ENCODE peak calls at places on chromosomes 7 and 10, in ten cellular contexts. Y is thoracic aorta, G is sigmoid colon, E is cardiac muscle cell, A is upper lobe of left lung, X is lung, H is kidney, O is Peyer's patch, L is left ventricle myocardium inferior, D is right atrium auricular region. V is an unnamed sample. For H3K4me1, the result is how much of the 10 kb centered on the place peaks cover.

GRCh38 chr7:132066776-132067175 is 509.5 kb downstream of the PLXNA4 start:
- DNase-seq in H (no peak), L (peak), A (no peak), G (no peak), O (no peak), X (no peak), D (peak), E (no peak), Y (peak), V (no peak)

GRCh38 chr7:157292770-157293412 is 43.9 kb upstream of the DNAJB6 start:
- DNase-seq in A (no peak), H (no peak), G (no peak), L (no peak), Y (no peak), X (no peak), E (no peak), D (no peak), O (peak), V (peak)

GRCh38 chr10:67861750-67862460 is 22.6 kb upstream of the SIRT1 start:
- DNase-seq in L (no peak), H (no peak), O (no peak), G (no peak), D (no peak), X (no peak), E (no peak), Y (no peak), A (no peak), V (no peak)

GRCh38 chr7:36019966-36020365 is 133.1 kb upstream of the EEPD1 start:
- DNase-seq in E (no peak), A (no peak), D (no peak), X (no peak), H (no peak), Y (no peak), O (no peak), L (no peak), G (no peak), V (peak)

GRCh38 chr7:12788591-12788990 is 101.2 kb downstream of the ARL4A start:
- DNase-seq in L (no peak), O (no peak), Y (no peak), A (no peak), E (no peak), G (no peak), X (no peak), D (no peak), H (no peak), V (no peak)

GRCh38 chr10:103651783-103652476 is 158.4 kb downstream of the NEURL1 start:
- DNase-seq in L (peak), Y (no peak), A (no peak), E (no peak), X (no peak), H (no peak), G (no peak), D (no peak), O (peak), V (no peak)

GRCh38 chr7:101919363-101920115 is 102.1 kb downstream of the CUX1 start:
- DNase-seq in D (no peak), E (no peak), Y (no peak), H (peak), G (peak), A (no peak), L (no peak), O (peak), X (no peak), V (no peak)

GRCh38 chr10:62959553-62959952 is 143.4 kb upstream of the EGR2 start:
- DNase-seq in G (no peak), O (no peak), L (no peak), X (no peak), E (no peak), Y (no peak), D (no peak), A (no peak), H (no peak), V (no peak)

GRCh38 chr7:94618134-94618533 is 37.8 kb downstream of the SGCE start:
- DNase-seq in Y (no peak), O (no peak), G (no peak), L (no peak), D (no peak), E (no peak), A (no peak), X (no peak), H (no peak), V (no peak)

GRCh38 chr10:57188846-57189245 is 827.8 kb upstream of the ZWINT start:
- DNase-seq in D (no peak), Y (no peak), A (no peak), X (no peak), G (no peak), E (no peak), L (no peak), O (no peak), H (no peak), V (no peak)

GRCh38 chr7:20330176-20330796 is 414 bp upstream of the ITGB8 start:
- DNase-seq in E (peak), O (peak), Y (peak), A (peak), H (peak), G (peak), X (peak), L (peak), D (peak), V (no peak)

GRCh38 chr7:121546632-121547340 is 150.7 kb upstream of the FAM3C start:
- DNase-seq in D (no peak), Y (no peak), E (no peak), H (no peak), G (no peak), O (no peak), X (no peak), L (no peak), A (no peak), V (no peak)

GRCh38 chr10:86795353-86795752 is 38.9 kb downstream of the BMPR1A start:
- DNase-seq in A (no peak), X (no peak), Y (no peak), D (no peak), G (no peak), L (no peak), O (no peak), E (peak), H (no peak), V (no peak)

GRCh38 chr7:28845106-28845505 is 113.0 kb downstream of the TRIL start:
- DNase-seq in E (no peak), D (no peak), A (no peak), L (no peak), H (no peak), G (no peak), Y (no peak), O (no peak), X (no peak), V (no peak)

GRCh38 chr7:50863053-50863452 is 80.4 kb upstream of the GRB10 start:
- DNase-seq in X (no peak), G (no peak), Y (no peak), A (no peak), O (no peak), H (no peak), E (no peak), L (no peak), D (peak), V (no peak)

GRCh38 chr10:115844592-115844991 is 428.4 kb downstream of the GFRA1 start:
- DNase-seq in A (no peak), Y (no peak), H (no peak), X (no peak), G (no peak), D (no peak), O (no peak), E (peak), L (no peak), V (no peak)

GRCh38 chr10:127033569-127034175 is 128.4 kb downstream of the DOCK1 start:
- DNase-seq in Y (no peak), D (peak), E (no peak), O (no peak), A (no peak), G (no peak), L (no peak), X (no peak), H (no peak), V (no peak)

GRCh38 chr10:100730739-100731602 is 14.4 kb upstream of the PAX2 start:
- DNase-seq in D (no peak), L (no peak), G (no peak), E (no peak), A (no peak), Y (no peak), O (no peak), X (no peak), H (peak), V (no peak)

GRCh38 chr10:27745719-27746363 is at the start of gene MKX:
- DNase-seq in H (peak), Y (no peak), D (no peak), X (peak), G (peak), L (peak), A (no peak), O (peak), E (peak), V (no peak)

GRCh38 chr7:12111461-12112405 is 99.4 kb upstream of the TMEM106B start:
- DNase-seq in E (peak), X (peak), O (no peak), Y (no peak), H (peak), L (no peak), G (peak), D (no peak), A (peak), V (no peak)

GRCh38 chr10:43040482-43041256 is 36.2 kb upstream of the RET start:
- DNase-seq in Y (no peak), L (no peak), A (peak), H (peak), D (no peak), X (no peak), G (peak), O (no peak), E (no peak), V (peak)

GRCh38 chr10:12121673-12122072 is 7.8 kb upstream of the SEC61A2 start:
- DNase-seq in H (no peak), X (no peak), A (no peak), L (no peak), O (no peak), Y (no peak), E (no peak), G (no peak), D (no peak), V (no peak)

GRCh38 chr7:116249969-116250553 is 39.7 kb downstream of the TES start:
- DNase-seq in L (no peak), G (no peak), Y (no peak), X (no peak), O (no peak), H (no peak), A (no peak), E (peak), D (no peak), V (no peak)

GRCh38 chr10:14329609-14330246 is 996 bp downstream of the FRMD4A start:
- DNase-seq in E (peak), X (no peak), D (no peak), H (no peak), G (no peak), Y (no peak), L (no peak), O (no peak), A (no peak), V (no peak)

GRCh38 chr7:3266240-3266639 is 34.8 kb upstream of the SDK1 start:
- DNase-seq in H (no peak), O (no peak), G (no peak), E (no peak), A (no peak), L (no peak), D (no peak), Y (no peak), X (no peak), V (no peak)

GRCh38 chr10:51786016-51786683 is 86.8 kb upstream of the CSTF2T start:
- DNase-seq in X (no peak), H (no peak), E (no peak), Y (no peak), A (no peak), L (no peak), O (no peak), D (no peak), G (no peak), V (no peak)

GRCh38 chr10:63438506-63439498 is 27.0 kb downstream of the JMJD1C start:
- DNase-seq in Y (no peak), A (no peak), E (peak), O (no peak), D (no peak), G (no peak), X (no peak), H (no peak), L (no peak), V (no peak)

GRCh38 chr10:46070749-46071148 is 24.7 kb upstream of the MSMB start:
- DNase-seq in O (no peak), L (no peak), A (no peak), Y (no peak), G (no peak), E (no peak), X (no peak), H (no peak), D (no peak), V (no peak)

GRCh38 chr10:48608279-48608681 is 3.4 kb upstream of the ARHGAP22 start:
- DNase-seq in Y (no peak), D (peak), G (no peak), H (no peak), X (peak), E (peak), O (no peak), A (peak), L (no peak), V (peak)

GRCh38 chr7:2870471-2870941 is 26.4 kb upstream of the GNA12 start:
- DNase-seq in G (peak), X (peak), A (peak), E (no peak), H (peak), L (peak), D (peak), O (no peak), Y (no peak), V (no peak)

GRCh38 chr7:2968176-2968575 is 75.5 kb downstream of the CARD11 start:
- DNase-seq in H (no peak), L (no peak), A (peak), O (no peak), E (no peak), Y (no peak), X (no peak), G (peak), D (no peak), V (no peak)

GRCh38 chr10:16799621-16800020 is 17.6 kb downstream of the RSU1 start:
- DNase-seq in E (no peak), X (no peak), O (no peak), L (no peak), H (no peak), Y (no peak), D (no peak), G (no peak), A (no peak), V (no peak)

GRCh38 chr7:90958669-90959068 is 305.6 kb upstream of the FZD1 start:
- DNase-seq in X (no peak), O (no peak), D (no peak), E (no peak), A (no peak), L (no peak), Y (no peak), G (no peak), H (no peak), V (no peak)

GRCh38 chr7:153381275-153382119 is 621.9 kb downstream of the ACTR3B start:
- DNase-seq in D (peak), L (no peak), O (no peak), G (peak), E (peak), H (no peak), A (peak), Y (no peak), X (no peak), V (peak)

GRCh38 chr10:53122265-53122664 is 349.7 kb upstream of the MBL2 start:
- DNase-seq in H (no peak), G (no peak), L (no peak), A (no peak), O (no peak), E (no peak), Y (no peak), X (no peak), D (no peak), V (no peak)
- TF ChIP-seq CTCF in H (no peak), G (no peak), L (no peak), A (no peak), O (no peak), E (no peak), Y (no peak), X (no peak), D (no peak), V (no peak)

DNA sequence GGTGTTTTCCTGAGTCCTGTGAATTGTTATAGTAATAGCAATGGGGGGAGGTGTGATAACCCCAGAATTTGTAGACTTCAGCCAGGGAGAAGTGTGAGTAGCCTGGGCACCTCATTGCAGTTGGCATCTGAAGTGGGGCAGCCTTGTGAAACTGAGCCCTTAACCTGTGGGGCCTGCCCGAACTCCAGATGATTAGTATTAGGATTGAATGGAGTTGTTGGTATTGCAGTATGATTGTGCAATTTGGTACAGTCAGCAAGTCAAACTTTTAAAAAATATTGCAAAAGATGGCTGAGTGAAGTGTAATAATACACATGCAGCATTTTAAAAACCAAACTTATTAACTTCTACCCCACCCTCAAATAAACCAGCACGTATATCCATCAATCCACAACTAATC is 9.3 kb downstream of the RBM33 start:
- DNase-seq in L (no peak), X (peak), O (no peak), D (no peak), Y (no peak), E (no peak), H (no peak), G (no peak), A (peak), V (no peak)
- H3K4me1 ChIP-seq in L (half or more), X (under half), O (under half), D (under half), Y (half or more), E (under half), H (under half), G (under half), A (half or more), V (half or more)

DNA sequence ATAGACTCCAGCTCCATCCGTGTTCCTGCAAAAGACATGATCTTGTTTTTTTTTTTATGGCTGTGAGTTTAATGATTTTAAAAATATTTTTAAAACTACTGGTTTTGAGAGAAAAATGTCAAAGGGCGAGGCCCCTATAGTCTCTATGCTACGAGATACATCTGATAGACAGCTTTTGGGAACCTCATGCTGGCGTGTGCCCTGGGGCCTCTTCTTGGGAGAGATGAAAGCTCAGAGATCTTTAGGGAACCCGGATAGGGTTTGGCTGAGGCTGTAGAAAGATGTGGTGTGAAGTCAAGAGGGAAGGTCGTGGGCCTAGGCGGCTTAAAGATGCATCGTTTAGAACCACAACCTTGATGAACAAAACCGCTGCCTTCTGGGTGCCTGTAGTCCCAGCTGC is 70.2 kb downstream of the PDIA4 start:
- DNase-seq in Y (no peak), X (no peak), G (no peak), A (no peak), E (no peak), D (no peak), L (no peak), O (no peak), H (no peak), V (no peak)
- TF ChIP-seq CTCF in Y (no peak), X (no peak), G (no peak), A (no peak), E (no peak), D (no peak), L (no peak), O (no peak), H (no peak), V (no peak)

GRCh38 chr7:74254858-74255379 is 720 bp upstream of the RFC2 start:
- DNase-seq in L (no peak), Y (no peak), H (no peak), G (no peak), X (no peak), O (no peak), E (no peak), D (no peak), A (no peak), V (no peak)

GRCh38 chr7:74253331-74253730 is 868 bp downstream of the RFC2 start:
- DNase-seq in G (no peak), O (no peak), D (no peak), A (no peak), E (no peak), L (no peak), X (no peak), H (no peak), Y (no peak), V (no peak)

GRCh38 chr7:74253975-74254857 is at the start of gene RFC2:
- DNase-seq in E (peak), O (peak), Y (peak), A (peak), X (peak), G (peak), H (peak), L (peak), D (peak), V (peak)

GRCh38 chr7:74252893-74253292 is 1.3 kb downstream of the RFC2 start:
- DNase-seq in L (no peak), G (no peak), A (no peak), H (no peak), D (no peak), O (peak), E (no peak), Y (no peak), X (no peak), V (no peak)

GRCh38 chr7:74256446-74257408 is 2.5 kb upstream of the RFC2 start:
- DNase-seq in L (no peak), D (no peak), X (no peak), H (no peak), O (no peak), G (no peak), E (no peak), A (no peak), Y (no peak), V (no peak)
- H3K4me1 ChIP-seq in L (under half), D (under half), X (under half), H (under half), O (under half), G (under half), E (under half), A (under half), Y (under half), V (under half)

GRCh38 chr10:61795147-61795546 is 106.4 kb upstream of the ARID5B start:
- DNase-seq in A (no peak), O (no peak), D (no peak), E (no peak), G (no peak), L (no peak), X (no peak), Y (no peak), H (no peak), V (no peak)

GRCh38 chr10:61792921-61793320 is 108.6 kb upstream of the ARID5B start:
- DNase-seq in D (no peak), H (no peak), X (no peak), O (no peak), L (no peak), Y (no peak), E (no peak), G (no peak), A (no peak), V (no peak)

GRCh38 chr10:61793760-61794713 is 107.5 kb upstream of the ARID5B start:
- DNase-seq in H (no peak), G (no peak), O (no peak), X (no peak), D (no peak), E (no peak), A (no peak), L (no peak), Y (no peak), V (no peak)

GRCh38 chr10:61796785-61797184 is 104.7 kb upstream of the ARID5B start:
- DNase-seq in Y (no peak), A (no peak), X (no peak), H (no peak), L (no peak), O (no peak), E (no peak), D (no peak), G (no peak), V (no peak)

DNA sequence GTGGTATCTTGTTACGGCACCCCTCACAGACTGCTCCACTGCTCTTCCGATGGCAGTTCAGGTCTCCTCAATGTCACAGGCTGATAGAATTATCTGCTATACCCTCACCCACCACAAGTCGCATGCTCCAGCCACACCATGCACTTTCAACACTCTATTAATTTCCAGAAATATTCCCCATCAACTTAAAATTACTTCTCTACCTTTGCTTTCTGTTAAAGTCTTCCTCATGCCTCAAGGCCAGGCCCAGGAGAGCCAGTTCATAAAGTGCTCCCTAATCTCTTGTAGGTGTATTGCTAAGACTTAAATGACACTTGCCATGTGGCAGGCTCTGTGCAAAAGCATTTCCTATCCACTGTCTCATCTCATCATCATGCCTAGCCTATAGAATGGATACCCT is 105.9 kb upstream of the ARID5B start:
- DNase-seq in O (no peak), H (no peak), Y (no peak), E (no peak), D (no peak), L (no peak), G (no peak), X (no peak), A (no peak), V (no peak)
- TF ChIP-seq CTCF in O (no peak), H (no peak), Y (no peak), E (peak), D (no peak), L (no peak), G (no peak), X (no peak), A (no peak), V (no peak)

DNA sequence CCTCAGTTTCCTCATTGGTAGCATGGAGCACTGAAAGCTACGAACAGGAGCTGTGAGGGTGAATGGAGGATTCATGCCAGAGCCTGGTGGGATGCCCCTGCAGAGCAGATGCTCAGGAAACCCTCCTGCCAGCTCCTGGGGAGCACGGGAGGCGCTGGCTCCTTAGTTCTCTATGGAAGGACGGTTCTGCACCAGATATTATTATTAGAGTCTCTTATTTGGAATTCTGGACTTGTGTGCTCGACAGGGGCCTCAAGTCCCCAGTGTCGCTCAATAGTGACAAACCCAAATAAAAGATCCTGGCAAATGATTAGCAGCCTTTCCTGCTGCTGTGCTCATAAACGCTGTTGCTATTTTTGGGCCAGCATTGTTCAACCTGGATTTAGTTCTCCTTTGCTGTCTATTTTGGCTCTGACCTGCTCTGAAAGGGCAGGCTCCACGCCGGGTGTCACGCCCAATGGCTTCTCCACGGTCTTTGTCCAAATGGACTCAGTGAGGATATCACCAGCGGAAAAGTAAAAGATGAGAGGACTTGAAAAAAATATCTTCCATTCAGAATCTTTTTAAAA is 23.0 kb upstream of the KLF6 start:
- DNase-seq in X (no peak), L (no peak), O (no peak), H (peak), Y (no peak), A (no peak), D (no peak), E (no peak), G (no peak), V (no peak)
- H3K4me1 ChIP-seq in X (under half), L (half or more), O (under half), H (under half), Y (half or more), A (half or more), D (half or more), E (under half), G (under half), V (half or more)